ENCODE peak calls at places on chromosomes 5 and 9, in five cellular contexts. One of them, this sample, is unnamed.

GRCh38 chr9:94987731-94988130 is 261.2 kb downstream of the AOPEP start:
- DNase-seq in A549: no peak
- DNase-seq in H54: no peak
- DNase-seq in IMR-90: no peak
- DNase-seq in endothelial cell of umbilical vein: no peak
- DNase-seq in this sample: no peak

GRCh38 chr9:23829580-23830458 is 3.8 kb upstream of the ELAVL2 start:
- DNase-seq in A549: no peak
- DNase-seq in H54: no peak
- DNase-seq in IMR-90: peak
- DNase-seq in endothelial cell of umbilical vein: peak
- DNase-seq in this sample: no peak

GRCh38 chr9:106916491-106917235 is 53.7 kb downstream of the ZNF462 start:
- DNase-seq in A549: peak
- DNase-seq in H54: peak
- DNase-seq in IMR-90: peak
- DNase-seq in endothelial cell of umbilical vein: peak
- DNase-seq in this sample: no peak

GRCh38 chr5:132094393-132095076 is 20.9 kb downstream of the CSF2 start:
- DNase-seq in A549: peak
- DNase-seq in H54: peak
- DNase-seq in IMR-90: peak
- DNase-seq in endothelial cell of umbilical vein: peak
- DNase-seq in this sample: no peak

GRCh38 chr5:119411935-119412623 is 40.2 kb upstream of the HSD17B4 start:
- DNase-seq in A549: peak
- DNase-seq in H54: peak
- DNase-seq in IMR-90: peak
- DNase-seq in endothelial cell of umbilical vein: peak
- DNase-seq in this sample: no peak

GRCh38 chr5:149771216-149771973 is 41.3 kb downstream of the PPARGC1B start:
- DNase-seq in A549: no peak
- DNase-seq in H54: no peak
- DNase-seq in IMR-90: no peak
- DNase-seq in endothelial cell of umbilical vein: no peak
- DNase-seq in this sample: no peak

GRCh38 chr5:80195837-80196400 is 59.9 kb downstream of the SERINC5 start:
- DNase-seq in A549: no peak
- DNase-seq in H54: no peak
- DNase-seq in IMR-90: no peak
- DNase-seq in endothelial cell of umbilical vein: no peak
- DNase-seq in this sample: no peak

GRCh38 chr5:149860801-149861322 is 83.7 kb downstream of the PDE6A start:
- DNase-seq in A549: peak
- DNase-seq in H54: peak
- DNase-seq in IMR-90: no peak
- DNase-seq in endothelial cell of umbilical vein: no peak
- DNase-seq in this sample: peak

GRCh38 chr5:175861337-175862130 is 9.8 kb upstream of the CPLX2 start:
- DNase-seq in A549: peak
- DNase-seq in H54: no peak
- DNase-seq in IMR-90: no peak
- DNase-seq in endothelial cell of umbilical vein: no peak
- DNase-seq in this sample: no peak

GRCh38 chr5:66223637-66224036 is 79.5 kb downstream of the SREK1 start:
- DNase-seq in A549: peak
- DNase-seq in H54: no peak
- DNase-seq in IMR-90: no peak
- DNase-seq in endothelial cell of umbilical vein: peak
- DNase-seq in this sample: no peak

GRCh38 chr5:82408033-82408432 is 129.9 kb upstream of the RPS23 start:
- DNase-seq in A549: no peak
- DNase-seq in H54: no peak
- DNase-seq in IMR-90: no peak
- DNase-seq in endothelial cell of umbilical vein: no peak
- DNase-seq in this sample: no peak

GRCh38 chr9:130642926-130643325 is 21.5 kb upstream of the PRDM12 start:
- DNase-seq in A549: no peak
- DNase-seq in H54: no peak
- DNase-seq in IMR-90: no peak
- DNase-seq in endothelial cell of umbilical vein: no peak
- DNase-seq in this sample: no peak

GRCh38 chr9:87667164-87667738 is 58.7 kb upstream of the CTSL start:
- DNase-seq in A549: peak
- DNase-seq in H54: peak
- DNase-seq in IMR-90: no peak
- DNase-seq in endothelial cell of umbilical vein: peak
- DNase-seq in this sample: no peak

GRCh38 chr9:105245720-105246161 is 1.3 kb downstream of the SLC44A1 start:
- DNase-seq in A549: no peak
- DNase-seq in H54: no peak
- DNase-seq in IMR-90: no peak
- DNase-seq in endothelial cell of umbilical vein: peak
- DNase-seq in this sample: no peak
- TF ChIP-seq POLR2A in A549: no peak
- TF ChIP-seq POLR2A in H54: no peak
- TF ChIP-seq POLR2A in IMR-90: no peak
- TF ChIP-seq POLR2A in endothelial cell of umbilical vein: no peak
- TF ChIP-seq POLR2A in this sample: no peak

GRCh38 chr9:136546697-136547481 is 1.0 kb upstream of the NOTCH1 start:
- DNase-seq in A549: peak
- DNase-seq in H54: peak
- DNase-seq in IMR-90: peak
- DNase-seq in endothelial cell of umbilical vein: peak
- DNase-seq in this sample: no peak

GRCh38 chr9:136544549-136545064 is 1.2 kb downstream of the NOTCH1 start:
- DNase-seq in A549: no peak
- DNase-seq in H54: peak
- DNase-seq in IMR-90: no peak
- DNase-seq in endothelial cell of umbilical vein: peak
- DNase-seq in this sample: peak

GRCh38 chr9:136547508-136548215 is 1.8 kb upstream of the NOTCH1 start:
- DNase-seq in A549: no peak
- DNase-seq in H54: no peak
- DNase-seq in IMR-90: no peak
- DNase-seq in endothelial cell of umbilical vein: no peak
- DNase-seq in this sample: no peak

GRCh38 chr9:136545065-136545965 is 533 bp downstream of the NOTCH1 start:
- DNase-seq in A549: no peak
- DNase-seq in H54: peak
- DNase-seq in IMR-90: no peak
- DNase-seq in endothelial cell of umbilical vein: no peak
- DNase-seq in this sample: peak

GRCh38 chr9:136545966-136546696 is at the start of gene NOTCH1:
- DNase-seq in A549: peak
- DNase-seq in H54: peak
- DNase-seq in IMR-90: peak
- DNase-seq in endothelial cell of umbilical vein: peak
- DNase-seq in this sample: peak
- TF ChIP-seq POLR2A in A549: peak
- TF ChIP-seq POLR2A in H54: peak
- TF ChIP-seq POLR2A in IMR-90: no peak
- TF ChIP-seq POLR2A in endothelial cell of umbilical vein: peak
- TF ChIP-seq POLR2A in this sample: peak

GRCh38 chr9:70044450-70045307 is 1.0 kb downstream of the MAMDC2 start:
- DNase-seq in A549: no peak
- DNase-seq in H54: peak
- DNase-seq in IMR-90: peak
- DNase-seq in endothelial cell of umbilical vein: peak
- DNase-seq in this sample: no peak
- TF ChIP-seq POLR2A in A549: no peak
- TF ChIP-seq POLR2A in H54: no peak
- TF ChIP-seq POLR2A in IMR-90: no peak
- TF ChIP-seq POLR2A in endothelial cell of umbilical vein: no peak
- TF ChIP-seq POLR2A in this sample: no peak

DNA sequence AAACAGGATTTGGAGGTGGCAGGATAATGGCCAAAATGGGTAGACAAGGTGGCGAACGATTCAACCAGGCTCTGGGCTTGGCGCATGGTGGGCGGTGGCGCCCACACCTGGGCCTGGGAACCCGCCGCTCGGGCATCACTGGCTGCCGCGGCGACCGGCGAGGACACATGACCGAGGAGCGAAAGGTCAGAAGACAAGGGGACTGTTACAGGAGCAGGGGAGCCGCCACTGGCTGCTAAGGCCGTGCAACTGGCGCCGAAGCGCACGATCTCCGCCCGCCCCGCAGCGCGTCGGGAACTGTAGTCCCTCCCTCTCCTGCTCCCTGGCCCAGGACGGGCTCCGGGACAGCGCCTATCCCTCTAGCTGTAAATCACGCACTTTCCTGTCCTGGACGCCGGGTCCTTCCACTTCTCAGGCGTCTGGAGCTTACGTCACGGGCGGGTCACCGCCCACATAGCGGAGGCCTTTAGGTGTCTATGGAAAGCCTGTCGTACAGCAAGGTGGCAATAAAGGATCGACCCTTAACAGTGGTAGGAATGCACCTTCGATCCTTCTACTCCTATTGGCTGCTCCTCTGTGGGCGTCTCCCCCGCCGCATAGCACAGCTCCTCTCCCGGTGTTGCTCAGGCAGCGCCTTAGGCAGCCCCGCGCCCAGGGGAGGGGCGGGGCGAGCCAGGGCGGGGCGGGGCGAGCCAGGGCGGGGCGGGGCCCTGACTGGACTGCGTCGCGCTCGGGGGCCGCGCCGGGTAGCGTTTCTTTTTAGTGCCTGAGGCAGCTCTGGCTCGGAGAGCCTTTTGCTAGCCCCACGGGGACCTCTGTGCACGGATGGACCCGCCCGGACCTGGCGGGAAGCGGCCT is at the start of gene ICE1:
- DNase-seq in A549: peak
- DNase-seq in H54: peak
- DNase-seq in IMR-90: peak
- DNase-seq in endothelial cell of umbilical vein: peak
- DNase-seq in this sample: peak
- TF ChIP-seq POLR2A in A549: peak
- TF ChIP-seq POLR2A in H54: peak
- TF ChIP-seq POLR2A in IMR-90: peak
- TF ChIP-seq POLR2A in endothelial cell of umbilical vein: peak
- TF ChIP-seq POLR2A in this sample: peak